ENCODE peak calls at places on chromosome 22, in eight cellular contexts. X, B, K, O, S, H, Q and M are unnamed samples. For H3K27me3, the result is how much of the 10 kb centered on the place peaks cover.

GRCh38 chr22:19398206-19398605 is 33.3 kb downstream of the HIRA start:
- DNase-seq in X (no peak), B (no peak), K (no peak), O (no peak), S (no peak), H (peak), Q (no peak), M (peak)

GRCh38 chr22:47290706-47291430 is 528.4 kb downstream of the TBC1D22A start:
- DNase-seq in X (no peak), B (no peak), K (no peak), O (peak), S (no peak), H (no peak), Q (no peak), M (no peak)

GRCh38 chr22:25051983-25052710 is 99.6 kb downstream of the KIAA1671 start:
- DNase-seq in X (no peak), B (peak), K (peak), O (no peak), S (no peak), H (no peak), Q (peak), M (no peak)

GRCh38 chr22:20430641-20431519 is 6.7 kb downstream of the SCARF2 start:
- DNase-seq in X (peak), B (peak), K (peak), O (peak), S (peak), H (peak), Q (peak), M (peak)

GRCh38 chr22:37392929-37393328 is 34.4 kb downstream of the ELFN2 start:
- DNase-seq in X (no peak), B (no peak), K (no peak), O (no peak), S (no peak), H (no peak), Q (no peak), M (no peak)

GRCh38 chr22:27267145-27267544 is 534.4 kb downstream of the MN1 start:
- DNase-seq in X (no peak), B (no peak), K (no peak), O (no peak), S (no peak), H (no peak), Q (no peak), M (no peak)

GRCh38 chr22:44580176-44580575 is 82.1 kb upstream of the RTL6 start:
- DNase-seq in X (no peak), B (no peak), K (no peak), O (peak), S (no peak), H (no peak), Q (no peak), M (no peak)

GRCh38 chr22:47192651-47193437 is 430.4 kb downstream of the TBC1D22A start:
- DNase-seq in X (no peak), B (no peak), K (peak), O (peak), S (no peak), H (no peak), Q (no peak), M (no peak)

GRCh38 chr22:43983808-43984207 is 28.6 kb downstream of the SAMM50 start:
- DNase-seq in X (no peak), B (no peak), K (no peak), O (peak), S (no peak), H (no peak), Q (no peak), M (no peak)

GRCh38 chr22:39123811-39124668 is 27.0 kb downstream of the APOBEC3H start:
- DNase-seq in X (no peak), B (no peak), K (no peak), O (peak), S (peak), H (no peak), Q (no peak), M (no peak)

GRCh38 chr22:19632671-19633148 is 81.6 kb upstream of the SEPTIN5 start:
- DNase-seq in X (no peak), B (no peak), K (no peak), O (peak), S (no peak), H (no peak), Q (no peak), M (no peak)

GRCh38 chr22:19321757-19322156 is 30.2 kb upstream of the CLTCL1 start:
- DNase-seq in X (no peak), B (no peak), K (no peak), O (no peak), S (no peak), H (no peak), Q (no peak), M (no peak)

GRCh38 chr22:27151407-27151806 is 494.0 kb downstream of the MIAT start:
- DNase-seq in X (no peak), B (no peak), K (no peak), O (no peak), S (peak), H (no peak), Q (no peak), M (no peak)

GRCh38 chr22:19691007-19691720 is 23.1 kb upstream of the SEPTIN5 start:
- DNase-seq in X (no peak), B (no peak), K (no peak), O (no peak), S (no peak), H (no peak), Q (no peak), M (no peak)

GRCh38 chr22:27238935-27239510 is 562.5 kb downstream of the MN1 start:
- DNase-seq in X (no peak), B (peak), K (no peak), O (peak), S (no peak), H (peak), Q (peak), M (no peak)

GRCh38 chr22:41524809-41525449 is 19.3 kb downstream of the POLR3H start:
- DNase-seq in X (peak), B (no peak), K (peak), O (no peak), S (peak), H (no peak), Q (no peak), M (peak)

GRCh38 chr22:25488244-25489020 is 76.0 kb upstream of the GRK3 start:
- DNase-seq in X (no peak), B (peak), K (peak), O (no peak), S (no peak), H (peak), Q (peak), M (no peak)

GRCh38 chr22:24423519-24424000 is 3.8 kb upstream of the ADORA2A start:
- DNase-seq in X (peak), B (peak), K (peak), O (peak), S (peak), H (no peak), Q (peak), M (no peak)

GRCh38 chr22:16970446-16970845 is 37.6 kb downstream of the GAB4 start:
- DNase-seq in X (no peak), B (no peak), K (no peak), O (no peak), S (no peak), H (no peak), Q (no peak), M (no peak)

GRCh38 chr22:42462016-42462415 is 29.8 kb upstream of the NFAM1 start:
- DNase-seq in X (no peak), B (no peak), K (no peak), O (no peak), S (no peak), H (no peak), Q (no peak), M (no peak)

GRCh38 chr22:44580756-44581435 is 82.9 kb upstream of the RTL6 start:
- DNase-seq in X (no peak), B (no peak), K (no peak), O (peak), S (no peak), H (no peak), Q (no peak), M (no peak)

GRCh38 chr22:47201186-47201995 is 438.9 kb downstream of the TBC1D22A start:
- DNase-seq in X (no peak), B (peak), K (peak), O (peak), S (no peak), H (no peak), Q (no peak), M (no peak)

GRCh38 chr22:25358421-25359170 is 139.2 kb downstream of the CRYBB2 start:
- DNase-seq in X (no peak), B (no peak), K (no peak), O (peak), S (no peak), H (no peak), Q (no peak), M (no peak)

GRCh38 chr22:27877501-27877900 is 41.6 kb downstream of the PITPNB start:
- DNase-seq in X (no peak), B (no peak), K (no peak), O (no peak), S (no peak), H (no peak), Q (no peak), M (no peak)

GRCh38 chr22:37843746-37844089 is 416 bp downstream of the ANKRD54 start:
- DNase-seq in X (no peak), B (no peak), K (no peak), O (peak), S (peak), H (peak), Q (peak), M (no peak)

GRCh38 chr22:42368379-42369249 is 63.6 kb downstream of the NFAM1 start:
- DNase-seq in X (peak), B (peak), K (no peak), O (peak), S (peak), H (no peak), Q (no peak), M (peak)

GRCh38 chr22:19962246-19962908 is 20.8 kb upstream of the TXNRD2 start:
- DNase-seq in X (peak), B (peak), K (peak), O (peak), S (peak), H (peak), Q (peak), M (peak)

GRCh38 chr22:39472570-39473556 is 16.1 kb downstream of the MGAT3 start:
- DNase-seq in X (no peak), B (peak), K (peak), O (no peak), S (no peak), H (no peak), Q (no peak), M (no peak)

GRCh38 chr22:40593460-40594273 is 42.9 kb downstream of the MRTFA start:
- DNase-seq in X (no peak), B (no peak), K (no peak), O (no peak), S (no peak), H (no peak), Q (no peak), M (no peak)

DNA sequence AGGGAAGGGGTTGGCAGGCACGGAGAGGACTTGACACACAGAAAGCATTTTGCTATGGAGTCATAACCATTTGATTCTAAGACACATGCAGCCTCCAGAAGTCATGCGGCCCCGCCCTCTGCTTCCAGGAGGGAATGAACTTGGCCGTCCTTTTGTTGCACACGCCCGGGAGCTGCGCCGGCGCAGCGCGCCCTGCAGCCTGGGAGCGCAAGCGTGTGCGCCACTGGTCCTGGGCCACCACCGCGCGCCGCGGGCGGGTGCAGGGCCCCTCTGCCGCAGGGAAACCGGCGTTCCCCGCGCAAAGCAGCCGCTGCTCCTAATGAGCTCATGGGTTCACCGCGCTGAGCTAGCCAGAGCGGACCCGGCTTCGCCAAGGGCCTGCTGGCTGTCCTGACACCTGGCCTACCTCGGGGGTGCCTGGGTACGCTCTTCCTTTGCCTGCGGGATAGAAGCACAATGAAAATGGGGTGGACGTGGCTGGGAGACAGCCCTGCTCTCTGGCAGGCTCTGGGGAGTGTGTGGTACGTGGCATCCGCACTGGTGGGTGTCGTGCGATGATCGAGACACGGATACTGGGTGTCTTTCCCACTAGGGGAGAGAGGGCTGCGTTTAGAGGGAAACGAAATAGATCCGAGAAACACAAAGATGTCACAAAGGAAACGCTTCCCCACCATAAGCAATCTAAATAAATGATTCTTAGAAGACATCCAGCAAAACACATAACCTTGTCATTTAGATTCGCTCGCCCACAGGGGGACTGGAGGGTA is 669 bp downstream of the MICAL3 start:
- DNase-seq in X (peak), B (peak), K (peak), O (peak), S (peak), H (peak), Q (peak), M (peak)
- H3K27me3 ChIP-seq in X (under half), B (under half), K (under half), O (under half), S (under half), H (under half), Q (under half), M (under half)

GRCh38 chr22:45864959-45865496 is 111.9 kb downstream of the WNT7B start:
- DNase-seq in X (no peak), B (no peak), K (peak), O (peak), S (no peak), H (no peak), Q (no peak), M (no peak)

GRCh38 chr22:45861259-45861658 is 115.7 kb downstream of the WNT7B start:
- DNase-seq in X (no peak), B (no peak), K (no peak), O (no peak), S (no peak), H (no peak), Q (no peak), M (no peak)

GRCh38 chr22:45866398-45867117 is 110.4 kb downstream of the WNT7B start:
- DNase-seq in X (no peak), B (no peak), K (peak), O (no peak), S (peak), H (no peak), Q (no peak), M (no peak)

GRCh38 chr22:45865561-45866397 is 111.2 kb downstream of the WNT7B start:
- DNase-seq in X (no peak), B (no peak), K (peak), O (peak), S (peak), H (no peak), Q (no peak), M (no peak)

DNA sequence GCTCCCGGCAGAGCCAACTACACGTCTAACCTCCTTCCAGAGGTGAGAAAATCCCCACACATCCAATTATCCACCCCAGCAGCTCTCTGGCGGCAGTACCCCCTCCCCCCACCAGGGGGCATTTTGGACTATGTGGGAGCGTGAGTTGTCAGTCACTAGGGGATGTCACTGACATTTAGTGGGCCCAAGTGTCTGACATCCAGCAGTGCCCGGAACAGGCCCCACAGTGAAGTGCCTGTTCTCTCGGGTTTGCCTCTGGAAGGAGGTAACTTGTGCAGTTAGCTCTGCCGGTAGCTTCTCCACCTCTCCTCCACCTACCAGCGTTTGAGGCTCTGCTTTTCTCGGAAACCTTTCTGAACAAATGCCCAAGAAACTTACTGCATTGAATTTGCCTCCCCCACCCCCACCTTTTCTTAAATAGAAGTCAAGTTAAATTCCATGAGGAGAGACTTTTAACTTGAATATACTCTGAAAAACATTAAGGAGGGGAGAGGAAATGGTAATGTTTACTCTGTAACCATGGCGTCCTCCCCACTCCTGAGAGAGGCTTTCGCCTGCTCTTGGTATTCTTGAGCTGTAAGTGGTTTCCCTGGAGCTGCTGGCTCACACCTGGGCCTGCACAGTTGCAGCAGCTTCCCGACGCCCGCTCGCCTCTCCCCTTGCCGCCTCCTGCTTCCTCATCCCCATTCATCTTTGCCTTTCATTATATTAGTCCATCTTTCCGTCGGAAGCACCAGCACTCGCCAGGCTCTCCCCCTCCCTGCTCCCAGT is 112.8 kb downstream of the WNT7B start:
- DNase-seq in X (peak), B (peak), K (peak), O (peak), S (peak), H (peak), Q (peak), M (peak)
- H3K27ac ChIP-seq in X (no peak), B (no peak), K (no peak), O (no peak), S (no peak), H (no peak), Q (no peak), M (no peak)

GRCh38 chr22:22697377-22698120 is 53.1 kb downstream of the GGTLC2 start:
- DNase-seq in X (no peak), B (no peak), K (no peak), O (peak), S (peak), H (no peak), Q (no peak), M (no peak)
- H3K27me3 ChIP-seq in X (under half), B (under half), K (under half), O (under half), S (half or more), H (under half), Q (under half), M (under half)

GRCh38 chr22:30245181-30245984 is 1.2 kb downstream of the LIF start:
- DNase-seq in X (no peak), B (no peak), K (no peak), O (no peak), S (peak), H (peak), Q (no peak), M (no peak)

GRCh38 chr22:30240541-30241417 is 5.8 kb downstream of the LIF start:
- DNase-seq in X (no peak), B (no peak), K (no peak), O (no peak), S (no peak), H (no peak), Q (no peak), M (no peak)

GRCh38 chr22:30245985-30246901 is at the start of gene LIF:
- DNase-seq in X (peak), B (no peak), K (no peak), O (no peak), S (peak), H (peak), Q (no peak), M (peak)

GRCh38 chr22:30241576-30242371 is 4.8 kb downstream of the LIF start:
- DNase-seq in X (no peak), B (no peak), K (no peak), O (no peak), S (no peak), H (peak), Q (no peak), M (no peak)

DNA sequence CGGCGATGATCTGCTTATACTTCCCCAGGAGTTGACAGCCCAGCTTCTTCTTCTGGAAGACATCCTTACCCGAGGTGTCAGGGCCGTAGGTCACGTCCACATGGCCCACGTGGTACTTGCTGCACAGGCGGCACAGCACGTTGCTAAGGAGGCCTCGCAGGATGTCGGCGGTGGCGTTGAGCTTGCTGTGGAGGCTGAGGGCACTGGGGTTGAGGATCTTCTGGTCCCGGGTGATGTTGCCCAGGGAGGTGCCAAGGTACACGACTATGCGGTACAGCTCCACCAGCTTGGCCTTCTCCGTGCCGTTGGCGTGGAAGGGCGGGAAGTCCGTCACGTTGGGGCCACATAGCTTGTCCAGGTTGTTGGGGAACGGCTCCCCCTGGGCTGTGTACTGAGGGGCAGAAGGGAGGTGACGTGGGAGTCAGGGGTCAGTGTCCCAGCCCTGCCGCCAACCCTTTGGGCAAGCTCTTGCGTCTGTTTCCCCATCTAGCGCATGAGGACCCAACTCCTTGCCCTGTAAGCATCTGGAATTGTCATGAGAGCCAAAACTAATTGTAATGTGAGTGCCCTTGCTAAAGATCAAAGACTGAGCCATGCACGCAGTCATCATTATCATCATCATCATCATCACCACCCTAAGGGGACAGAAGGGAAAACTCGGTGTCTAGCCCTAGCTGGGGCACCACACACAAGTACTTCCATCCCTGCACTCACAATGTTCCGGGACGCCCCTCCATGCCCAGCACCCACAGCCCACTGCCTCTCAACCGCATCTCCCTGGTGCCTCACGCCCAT is 2.7 kb downstream of the LIF start:
- DNase-seq in X (no peak), B (no peak), K (no peak), O (no peak), S (no peak), H (no peak), Q (no peak), M (no peak)
- H3K27ac ChIP-seq in X (no peak), B (no peak), K (no peak), O (no peak), S (no peak), H (no peak), Q (no peak), M (no peak)

GRCh38 chr22:35509451-35509850 is 31.2 kb upstream of the RASD2 start:
- DNase-seq in X (no peak), B (no peak), K (no peak), O (no peak), S (no peak), H (no peak), Q (no peak), M (no peak)

GRCh38 chr22:35506259-35506570 is 34.4 kb upstream of the RASD2 start:
- DNase-seq in X (no peak), B (no peak), K (no peak), O (no peak), S (no peak), H (peak), Q (no peak), M (no peak)

GRCh38 chr22:35509960-35510359 is 30.7 kb upstream of the RASD2 start:
- DNase-seq in X (no peak), B (no peak), K (no peak), O (no peak), S (no peak), H (no peak), Q (no peak), M (no peak)

GRCh38 chr22:35510481-35510934 is 30.1 kb upstream of the RASD2 start:
- DNase-seq in X (no peak), B (no peak), K (no peak), O (no peak), S (no peak), H (peak), Q (no peak), M (no peak)

GRCh38 chr22:35505394-35506258 is 35.0 kb upstream of the RASD2 start:
- DNase-seq in X (no peak), B (no peak), K (no peak), O (no peak), S (no peak), H (no peak), Q (no peak), M (no peak)
- H3K27me3 ChIP-seq in X (under half), B (under half), K (under half), O (under half), S (under half), H (under half), Q (under half), M (under half)